ENCODE peak calls at places on chromosomes 12 and 14, in four cellular contexts. One of them, this sample, is unnamed.

GRCh38 chr14:102527255-102528232 is 18.0 kb upstream of the ANKRD9 start:
- DNase-seq in right atrium auricular region: no peak
- DNase-seq in OCI-M1: no peak
- DNase-seq in naive thymus-derived CD8-positive, alpha-beta T cell: no peak
- DNase-seq in this sample: no peak

GRCh38 chr12:6778212-6778570 is 5.9 kb downstream of the LAG3 start:
- DNase-seq in right atrium auricular region: no peak
- DNase-seq in OCI-M1: no peak
- DNase-seq in naive thymus-derived CD8-positive, alpha-beta T cell: no peak
- DNase-seq in this sample: no peak

GRCh38 chr14:34688470-34689206 is 25.8 kb downstream of the CFL2 start:
- DNase-seq in right atrium auricular region: no peak
- DNase-seq in OCI-M1: no peak
- DNase-seq in naive thymus-derived CD8-positive, alpha-beta T cell: no peak
- DNase-seq in this sample: no peak

GRCh38 chr14:99511421-99512109 is 30.4 kb downstream of the CCNK start:
- DNase-seq in right atrium auricular region: peak
- DNase-seq in OCI-M1: no peak
- DNase-seq in naive thymus-derived CD8-positive, alpha-beta T cell: no peak
- DNase-seq in this sample: no peak

GRCh38 chr12:108773798-108774788 is 42.8 kb upstream of the CORO1C start:
- DNase-seq in right atrium auricular region: peak
- DNase-seq in OCI-M1: no peak
- DNase-seq in naive thymus-derived CD8-positive, alpha-beta T cell: no peak
- DNase-seq in this sample: no peak

GRCh38 chr12:57940052-57940914 is 1.1 kb upstream of the ATP23 start:
- DNase-seq in right atrium auricular region: no peak
- DNase-seq in OCI-M1: peak
- DNase-seq in naive thymus-derived CD8-positive, alpha-beta T cell: no peak
- DNase-seq in this sample: no peak

GRCh38 chr12:131896811-131897270 is 2.4 kb downstream of the ULK1 start:
- DNase-seq in right atrium auricular region: peak
- DNase-seq in OCI-M1: no peak
- DNase-seq in naive thymus-derived CD8-positive, alpha-beta T cell: no peak
- DNase-seq in this sample: no peak

GRCh38 chr12:110199360-110200123 is 75.4 kb downstream of the IFT81 start:
- DNase-seq in right atrium auricular region: no peak
- DNase-seq in OCI-M1: no peak
- DNase-seq in naive thymus-derived CD8-positive, alpha-beta T cell: no peak
- DNase-seq in this sample: no peak

This sample was measured in stimulated activated naive CD4-positive, alpha-beta T cell.